ENCODE peak calls at places on chromosomes 16 and 17, in six cellular contexts. S is lower leg skin, L is lung, T is astrocyte of the spinal cord, C is HCT116, Z is GM06990. H is an unnamed sample.

GRCh38 chr17:14143678-14144077 is 74.4 kb downstream of the COX10 start:
- DNase-seq in Z (no peak), L (no peak), C (no peak), S (no peak), T (no peak), H (no peak)

GRCh38 chr17:50136096-50136687 is 6.2 kb upstream of the SAMD14 start:
- DNase-seq in L (no peak), C (no peak), T (no peak), S (no peak), Z (no peak), H (no peak)

GRCh38 chr16:86611517-86611840 is 33.1 kb downstream of the FOXL1 start:
- DNase-seq in T (peak; percentile 63), Z (no peak), S (peak; percentile 74), C (no peak), L (no peak), H (no peak)

GRCh38 chr17:79859676-79860615 is 20.7 kb upstream of the CBX4 start:
- DNase-seq in C (no peak), L (no peak), Z (no peak), T (no peak), S (no peak), H (no peak)

GRCh38 chr17:31780436-31780835 is 78.6 kb downstream of the COPRS start:
- DNase-seq in S (no peak), Z (no peak), C (no peak), T (no peak), L (no peak), H (no peak)

GRCh38 chr16:87620201-87620495 is 17.8 kb downstream of the JPH3 start:
- DNase-seq in T (no peak), Z (no peak), L (no peak), C (no peak), S (no peak), H (no peak)

GRCh38 chr16:1545044-1545736 is 11.7 kb downstream of the TMEM204 start:
- DNase-seq in T (no peak), C (no peak), Z (no peak), S (no peak), L (no peak), H (no peak)

GRCh38 chr16:67935096-67935401 is 1.6 kb downstream of the PSMB10 start:
- DNase-seq in Z (no peak), L (no peak), T (no peak), C (no peak), S (no peak), H (no peak)

GRCh38 chr17:63601439-63602371 is 1.0 kb downstream of the TACO1 start:
- DNase-seq in S (no peak), C (no peak), Z (peak; percentile 10), L (no peak), T (peak; percentile 17), H (no peak)

GRCh38 chr17:63595132-63595531 is 5.6 kb upstream of the TACO1 start:
- DNase-seq in T (no peak), L (no peak), S (no peak), Z (no peak), C (no peak), H (no peak)

GRCh38 chr17:63596856-63597557 is 3.7 kb upstream of the TACO1 start:
- DNase-seq in L (no peak), S (no peak), Z (no peak), T (no peak), C (no peak), H (no peak)

GRCh38 chr17:63598284-63598683 is 2.4 kb upstream of the TACO1 start:
- DNase-seq in C (no peak), Z (no peak), T (no peak), L (no peak), S (no peak), H (no peak)

DNA sequence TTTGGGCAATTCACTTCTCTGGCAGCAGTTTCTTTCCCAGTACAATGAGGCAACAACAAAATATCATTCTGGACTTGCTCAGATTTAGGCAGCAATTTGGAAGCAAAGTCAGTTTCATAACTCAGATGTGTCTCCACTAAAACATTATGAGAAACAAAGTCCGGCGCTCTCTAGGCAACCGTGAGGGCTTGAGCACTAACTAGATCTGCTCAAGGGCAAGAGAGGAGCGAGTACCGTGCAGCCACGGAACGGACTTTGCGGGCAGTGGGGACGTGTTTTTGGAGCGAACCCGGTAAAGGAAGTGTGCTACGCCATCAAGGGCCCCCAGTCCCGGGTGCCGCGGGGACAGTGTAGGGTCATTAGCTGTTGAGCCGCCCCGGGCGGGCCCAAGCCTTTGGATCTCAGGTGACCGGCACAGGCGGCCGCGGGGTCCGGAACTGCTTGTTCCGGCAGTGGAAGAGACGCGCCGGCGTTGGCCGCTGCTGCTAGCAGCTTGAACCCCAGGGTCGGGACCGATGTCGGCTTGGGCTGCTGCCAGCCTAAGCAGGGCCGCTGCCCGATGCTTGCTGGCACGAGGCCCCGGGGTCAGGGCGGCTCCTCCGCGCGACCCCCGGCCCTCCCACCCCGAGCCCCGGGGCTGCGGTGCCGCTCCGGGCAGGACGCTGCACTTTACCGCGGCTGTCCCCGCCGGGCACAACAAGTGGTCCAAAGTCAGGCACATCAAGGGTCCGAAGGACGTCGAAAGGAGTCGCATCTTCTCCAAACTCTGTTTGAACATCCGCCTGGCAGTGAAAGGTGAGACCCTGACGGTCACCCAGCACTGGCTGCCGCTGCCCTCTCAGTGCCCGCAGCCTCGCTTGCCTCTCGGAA is at the start of gene TACO1:
- DNase-seq in S (peak; percentile 96), C (peak; percentile 79), L (peak; percentile 85), T (peak; percentile 86), Z (peak; percentile 85), H (peak; percentile 84)
- TF ChIP-seq CTCF in S (no peak), C (no peak), L (no peak), T (no peak), Z (no peak), H (no peak)

DNA sequence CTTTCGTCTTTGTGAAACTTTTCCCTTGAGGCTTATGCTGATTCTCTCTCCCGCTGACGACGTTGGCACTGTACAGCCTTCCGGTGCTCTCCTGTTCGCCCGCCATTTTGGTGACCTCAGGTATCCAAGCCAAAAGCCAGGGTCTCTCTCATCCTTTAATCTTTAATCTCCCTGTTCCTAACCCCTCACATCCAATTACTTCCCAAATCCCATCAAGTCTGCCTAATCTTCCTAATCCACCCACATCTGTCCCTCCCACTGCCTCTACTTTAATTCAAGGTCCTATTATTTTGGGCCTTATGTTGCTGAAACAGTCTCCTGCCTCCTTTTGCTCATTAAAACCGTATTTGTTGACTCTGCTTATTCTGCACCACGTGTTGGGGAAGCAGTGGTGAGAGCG is 7.3 kb downstream of the WRAP53 start:
- DNase-seq in C (no peak), T (no peak), Z (no peak), L (no peak), S (no peak), H (no peak)
- TF ChIP-seq CTCF in C (no peak), T (no peak), Z (no peak), L (no peak), S (no peak), H (no peak)

GRCh38 chr17:5638596-5638995 is 54.3 kb upstream of the NLRP1 start:
- DNase-seq in S (no peak), Z (no peak), T (no peak), L (no peak), C (no peak), H (no peak)

GRCh38 chr17:5640726-5641125 is 56.4 kb upstream of the NLRP1 start:
- DNase-seq in Z (no peak), T (no peak), S (peak; percentile 10), C (no peak), L (no peak), H (no peak)

GRCh38 chr17:5642752-5643151 is 58.4 kb upstream of the NLRP1 start:
- DNase-seq in C (no peak), L (no peak), S (no peak), T (no peak), Z (no peak), H (no peak)

GRCh38 chr17:5644065-5644464 is 59.8 kb upstream of the NLRP1 start:
- DNase-seq in S (peak; percentile 43), C (no peak), Z (no peak), L (no peak), T (no peak), H (no peak)
- TF ChIP-seq CTCF in S (no peak), C (no peak), Z (no peak), L (no peak), T (no peak), H (no peak)

GRCh38 chr16:81633147-81633619 is 145.9 kb upstream of the PLCG2 start:
- DNase-seq in L (no peak), C (no peak), T (no peak), S (no peak), Z (no peak), H (no peak)
- TF ChIP-seq CTCF in L (no peak), C (peak; percentile 78), T (peak; percentile 36), S (no peak), Z (peak; percentile 4), H (no peak)

DNA sequence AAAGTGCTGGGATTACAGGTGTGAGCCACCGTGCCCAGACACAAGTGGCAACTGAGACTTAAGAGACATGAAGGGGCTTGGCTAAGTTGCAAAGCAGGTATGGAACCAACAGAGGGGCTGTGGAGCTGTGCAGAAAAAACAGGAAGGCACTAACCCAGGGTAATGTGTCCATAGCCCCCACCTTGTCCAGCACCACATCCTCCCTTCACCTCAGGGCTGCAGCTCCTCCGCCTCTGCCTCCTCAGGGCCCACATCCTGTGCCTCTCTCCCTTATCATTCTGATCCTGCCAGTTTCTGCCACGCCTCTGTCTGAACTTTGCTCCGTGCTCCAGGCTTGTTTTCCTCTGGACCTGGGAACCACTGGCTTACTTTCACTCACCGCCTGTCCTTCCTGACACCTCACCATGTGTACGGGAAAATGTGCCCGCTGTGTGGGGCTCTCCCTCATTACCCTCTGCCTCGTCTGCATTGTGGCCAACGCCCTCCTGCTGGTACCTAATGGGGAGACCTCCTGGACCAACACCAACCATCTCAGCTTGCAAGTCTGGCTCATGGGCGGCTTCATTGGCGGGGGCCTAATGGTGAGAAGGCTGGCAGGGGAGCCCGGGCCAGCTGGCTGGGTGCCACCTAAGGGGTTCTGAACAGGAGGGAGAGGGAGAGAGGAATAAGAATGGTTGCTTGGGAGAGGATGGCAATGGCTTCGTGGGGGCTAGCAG is at the start of gene TM4SF5:
- DNase-seq in T (no peak), C (no peak), S (no peak), Z (no peak), L (no peak), H (no peak)
- TF ChIP-seq CTCF in T (no peak), C (no peak), S (no peak), Z (no peak), L (no peak), H (no peak)

H was measured in B cell.